ENCODE peak calls at places on chromosomes 12 and 14, in eight cellular contexts. Q is GM12878, E is tibial artery, R is A549, N is lower leg skin, K is neural progenitor cell, V is choroid plexus epithelial cell, M is stomach. B is an unnamed sample.

GRCh38 chr14:36214476-36215216 is 38.1 kb upstream of the PTCSC3 start:
- DNase-seq in Q (no peak), E (no peak), R (no peak), N (no peak), K (peak; percentile 49), V (no peak), M (no peak), B (no peak)

GRCh38 chr14:50051106-50051505 is 65.3 kb downstream of the VCPKMT start:
- DNase-seq in Q (no peak), E (no peak), R (no peak), N (no peak), K (no peak), V (no peak), M (no peak), B (no peak)

GRCh38 chr12:57735952-57736742 is 2.4 kb downstream of the AGAP2 start:
- DNase-seq in Q (no peak), E (no peak), R (no peak), N (no peak), K (peak; percentile 80), V (peak; percentile 45), M (no peak), B (peak; percentile 29)

GRCh38 chr14:62103497-62103896 is 341.3 kb downstream of the SNAPC1 start:
- DNase-seq in Q (no peak), E (no peak), R (no peak), N (no peak), K (no peak), V (no peak), M (no peak), B (no peak)

GRCh38 chr12:87667378-87667777 is 361.8 kb downstream of the C12orf50 start:
- DNase-seq in Q (no peak), E (no peak), R (no peak), N (no peak), K (no peak), V (peak; percentile 88), M (no peak), B (peak; percentile 84)

GRCh38 chr14:103527408-103528157 is 1.4 kb upstream of the TRMT61A start:
- DNase-seq in Q (peak; percentile 67), E (no peak), R (no peak), N (no peak), K (no peak), V (no peak), M (no peak), B (no peak)

GRCh38 chr12:109730306-109731145 is 16.9 kb downstream of the FAM222A start:
- DNase-seq in Q (no peak), E (no peak), R (no peak), N (peak; percentile 74), K (no peak), V (no peak), M (peak; percentile 20), B (no peak)

GRCh38 chr12:57896139-57896436 is 45.3 kb upstream of the ATP23 start:
- DNase-seq in Q (no peak), E (no peak), R (no peak), N (no peak), K (peak; percentile 20), V (peak; percentile 47), M (no peak), B (peak; percentile 45)

GRCh38 chr12:67268896-67269631 is at the start of gene CAND1:
- DNase-seq in Q (peak; percentile 99), E (peak; percentile 96), R (peak; percentile 95), N (peak; percentile 99), K (peak; percentile 97), V (peak; percentile 99), M (peak; percentile 97), B (peak; percentile 99)

GRCh38 chr12:67268335-67268895 is 743 bp upstream of the CAND1 start:
- DNase-seq in Q (no peak), E (peak; percentile 95), R (peak; percentile 99), N (peak; percentile 97), K (peak; percentile 97), V (peak; percentile 100), M (peak; percentile 87), B (peak; percentile 99)

GRCh38 chr12:67270622-67271021 is 1.5 kb downstream of the CAND1 start:
- DNase-seq in Q (no peak), E (no peak), R (no peak), N (no peak), K (no peak), V (no peak), M (no peak), B (no peak)

GRCh38 chr12:67271976-67272375 is 2.8 kb downstream of the CAND1 start:
- DNase-seq in Q (no peak), E (no peak), R (no peak), N (no peak), K (no peak), V (peak; percentile 90), M (no peak), B (no peak)

DNA sequence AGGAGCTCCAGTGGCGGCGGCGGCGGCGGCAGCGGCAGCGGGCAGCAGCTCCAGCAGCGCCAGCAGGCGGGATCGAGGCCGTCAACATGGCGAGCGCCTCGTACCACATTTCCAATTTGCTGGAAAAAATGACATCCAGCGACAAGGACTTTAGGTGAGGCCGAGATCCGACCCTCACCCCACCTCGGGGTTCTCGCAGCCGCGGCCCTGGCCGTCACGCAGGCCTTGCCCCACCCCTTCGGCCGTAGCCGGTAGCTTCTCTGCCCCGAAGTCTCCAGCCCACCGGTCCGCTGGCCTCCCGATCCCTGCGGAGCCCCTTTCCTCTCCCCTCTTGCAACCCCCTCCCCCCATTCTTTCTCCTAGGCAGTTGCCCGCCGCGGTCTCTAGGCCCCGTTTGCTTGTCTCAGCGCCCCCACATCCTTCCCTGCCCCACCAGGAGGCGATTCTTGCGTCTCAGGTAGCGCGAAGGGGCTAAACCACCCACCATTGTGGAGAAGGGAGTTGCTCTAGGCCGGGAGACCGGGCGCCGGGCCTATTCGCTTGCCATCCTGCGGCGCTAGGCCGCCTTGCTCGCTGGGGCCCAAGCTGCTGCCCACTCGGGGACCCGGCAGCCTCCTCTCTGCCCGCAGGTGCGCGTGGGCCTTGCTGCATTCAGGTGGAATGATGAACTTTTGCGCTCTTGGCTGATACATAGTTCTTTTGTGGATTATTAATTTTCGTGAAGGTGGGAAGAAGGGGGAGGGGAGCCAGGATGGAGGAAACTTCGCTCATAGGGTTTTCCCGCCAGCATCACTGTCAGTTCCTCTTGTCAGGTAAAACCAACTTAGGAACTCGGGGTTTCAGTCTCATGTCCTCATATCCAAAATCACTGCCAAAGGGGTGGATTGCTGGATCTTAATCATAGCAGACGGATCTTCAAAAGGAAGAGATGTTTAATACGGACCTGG is 747 bp downstream of the CAND1 start:
- DNase-seq in Q (no peak), E (peak; percentile 33), R (peak; percentile 18), N (peak; percentile 91), K (peak; percentile 84), V (peak; percentile 35), M (peak; percentile 52), B (no peak)
- TF ChIP-seq CTCF in Q (no peak), E (no peak), R (no peak), N (no peak), K (no peak), V (no peak), M (no peak), B (no peak)

DNA sequence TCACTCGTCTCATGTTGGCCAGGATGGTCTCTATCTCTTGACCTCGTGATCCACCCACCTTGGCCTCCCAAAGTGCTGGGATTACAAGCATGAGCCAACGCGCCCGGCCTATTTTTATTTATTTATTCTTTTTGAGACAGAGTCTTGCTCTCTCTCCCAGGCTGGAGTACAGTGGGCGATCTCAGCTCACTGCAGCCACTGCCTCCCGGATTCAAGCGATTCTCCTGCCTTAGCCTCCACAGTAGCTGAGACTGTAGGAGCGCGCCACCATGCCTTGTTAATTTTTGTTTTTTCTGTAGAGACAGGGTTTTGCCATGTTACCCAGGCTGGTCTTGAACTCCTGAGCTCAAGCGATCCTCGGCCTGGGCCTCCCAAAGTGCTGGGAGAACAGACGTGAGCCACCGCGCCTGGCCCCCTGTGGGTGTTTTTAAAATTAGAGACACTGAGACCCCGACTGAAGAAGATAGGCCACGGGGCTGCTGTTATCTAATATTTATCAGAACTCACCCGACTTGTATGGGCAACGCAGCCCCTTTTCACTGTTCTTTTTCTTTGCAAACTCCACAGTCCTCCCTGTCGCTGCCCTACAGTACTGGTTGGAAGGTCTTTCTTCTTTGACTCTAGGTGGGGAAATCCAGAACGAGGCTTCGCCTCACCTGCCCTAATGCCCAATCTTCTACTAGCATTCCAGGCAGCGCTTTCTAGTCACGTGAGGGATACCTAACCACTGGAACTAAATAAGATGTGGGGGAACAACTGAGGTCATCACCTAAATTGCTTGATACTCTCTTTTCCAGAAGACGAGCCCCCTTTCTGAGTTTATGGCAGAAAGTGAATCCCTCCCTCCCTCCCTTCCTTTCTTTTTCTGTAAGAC is 1.3 kb upstream of the GABARAPL1 start:
- DNase-seq in Q (no peak), E (peak; percentile 37), R (no peak), N (no peak), K (no peak), V (no peak), M (no peak), B (no peak)
- H3K4me3 ChIP-seq in Q (peak overlapping the region; percentile 57), E (no peak overlapping the region), R (peak overlapping the region; percentile 95), N (no peak overlapping the region), K (no peak overlapping the region), V (no peak overlapping the region), M (no peak overlapping the region), B (no peak overlapping the region)

GRCh38 chr12:54019924-54020586 is 8.2 kb upstream of the HOXC6 start:
- DNase-seq in Q (no peak), E (no peak), R (no peak), N (no peak), K (no peak), V (no peak), M (no peak), B (no peak)

GRCh38 chr12:54021006-54021405 is 7.2 kb upstream of the HOXC6 start:
- DNase-seq in Q (no peak), E (no peak), R (no peak), N (no peak), K (no peak), V (no peak), M (no peak), B (no peak)

GRCh38 chr12:54020587-54020969 is 7.7 kb upstream of the HOXC6 start:
- DNase-seq in Q (no peak), E (no peak), R (no peak), N (no peak), K (no peak), V (no peak), M (no peak), B (no peak)

GRCh38 chr12:54022960-54023884 is 5.0 kb upstream of the HOXC6 start:
- DNase-seq in Q (no peak), E (no peak), R (no peak), N (no peak), K (no peak), V (no peak), M (no peak), B (no peak)

DNA sequence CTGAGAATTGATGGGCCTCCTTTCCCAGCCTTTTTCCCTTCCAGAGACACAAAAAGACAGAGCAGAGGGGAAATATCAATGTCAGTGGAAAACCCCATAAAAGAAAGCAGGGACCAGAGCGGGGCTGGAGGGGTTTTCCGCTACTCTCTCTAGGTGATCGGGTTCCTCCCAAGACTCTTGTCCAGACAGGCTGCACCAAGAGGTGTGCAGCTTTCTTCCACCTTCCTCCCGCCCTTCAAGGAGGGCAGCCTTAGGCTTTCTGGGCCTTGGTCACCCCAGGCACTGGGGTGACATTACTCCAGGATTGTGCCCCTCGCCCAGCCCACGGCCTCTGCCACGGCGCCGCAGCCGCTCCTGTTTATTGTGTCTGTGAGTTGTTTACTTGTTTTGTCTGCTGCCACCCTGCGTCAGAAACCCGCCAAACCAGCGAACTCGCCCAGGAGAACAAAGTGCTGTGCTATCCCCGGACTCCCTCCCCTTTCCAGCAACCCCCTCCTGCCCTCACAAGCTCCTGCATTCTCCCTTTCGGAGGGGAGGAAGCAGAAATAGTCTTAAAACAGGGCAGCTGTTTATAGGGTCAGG is 6.7 kb upstream of the HOXC6 start:
- DNase-seq in Q (no peak), E (no peak), R (no peak), N (no peak), K (peak; percentile 74), V (no peak), M (no peak), B (no peak)
- TF ChIP-seq CTCF in Q (peak; percentile 46), E (no peak), R (no peak), N (no peak), K (peak; percentile 45), V (no peak), M (no peak), B (no peak)

GRCh38 chr12:13169255-13169654 is 27.3 kb upstream of the EMP1 start:
- DNase-seq in Q (no peak), E (no peak), R (no peak), N (no peak), K (no peak), V (no peak), M (no peak), B (no peak)

GRCh38 chr12:13173537-13173936 is 23.0 kb upstream of the EMP1 start:
- DNase-seq in Q (peak; percentile 80), E (peak; percentile 85), R (no peak), N (peak; percentile 93), K (peak; percentile 50), V (peak; percentile 94), M (peak; percentile 39), B (peak; percentile 87)

GRCh38 chr12:13173012-13173441 is 23.5 kb upstream of the EMP1 start:
- DNase-seq in Q (no peak), E (no peak), R (no peak), N (no peak), K (no peak), V (peak; percentile 83), M (no peak), B (peak; percentile 55)

GRCh38 chr12:13170892-13171490 is 25.5 kb upstream of the EMP1 start:
- DNase-seq in Q (no peak), E (no peak), R (no peak), N (no peak), K (no peak), V (no peak), M (no peak), B (no peak)

DNA sequence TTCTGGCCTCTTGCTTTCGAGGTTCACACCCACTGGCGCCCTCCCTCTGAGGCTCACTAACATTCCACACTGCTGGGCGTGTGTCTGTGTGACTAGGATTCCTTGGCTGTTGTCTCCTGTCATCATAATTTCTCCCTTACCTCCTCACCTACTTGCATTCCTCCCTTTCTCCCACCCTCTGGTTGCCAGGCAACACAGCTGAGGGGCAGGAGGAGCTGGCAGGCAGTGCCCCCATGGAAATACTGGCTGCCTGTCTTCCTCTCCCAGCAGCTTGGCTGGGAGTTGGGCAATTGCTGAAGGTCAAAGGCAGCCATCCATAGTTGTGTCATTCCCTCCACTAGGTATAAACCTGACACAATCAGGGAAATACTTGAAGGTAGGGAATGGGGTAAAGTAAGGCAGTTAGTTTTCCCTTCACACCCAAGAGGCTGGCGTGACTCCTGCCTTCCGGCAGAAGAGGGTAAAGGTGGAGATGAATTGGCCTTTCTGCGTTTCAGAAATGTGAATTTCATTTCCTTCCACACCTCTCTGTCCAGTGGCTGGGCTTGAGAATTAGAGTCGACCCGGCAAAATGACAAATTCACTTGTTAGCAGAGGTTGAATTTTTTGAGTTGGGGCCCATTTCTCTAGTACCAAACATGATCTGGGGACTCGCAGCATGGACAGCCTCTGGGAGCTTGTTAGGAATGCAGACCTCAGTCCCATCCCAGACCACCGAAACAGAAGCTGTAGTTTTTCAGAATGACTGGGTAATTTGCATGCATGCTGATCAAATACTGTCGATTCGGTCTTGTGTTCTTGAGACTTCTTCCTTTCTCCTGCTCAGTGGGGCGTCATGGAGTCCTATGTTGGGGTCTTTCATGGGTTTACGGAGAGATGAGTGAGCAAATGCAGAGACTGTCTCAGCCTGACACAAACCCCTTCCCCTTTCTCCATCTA is 24.3 kb upstream of the EMP1 start:
- DNase-seq in Q (no peak), E (no peak), R (peak; percentile 44), N (peak; percentile 93), K (peak; percentile 34), V (peak; percentile 62), M (no peak), B (no peak)
- H3K4me3 ChIP-seq in Q (no peak overlapping the region), E (no peak overlapping the region), R (no peak overlapping the region), N (no peak overlapping the region), K (no peak overlapping the region), V (no peak overlapping the region), M (no peak overlapping the region), B (no peak overlapping the region)